ENCODE peak calls at places on chromosomes 16 and 17, in ten cellular contexts. T is fibroblast of the aortic adventitia; A is stimulated activated CD8-positive, alpha-beta memory T cell treated with anti-CD3 and anti-CD28 coated beads, Interleukin-15, amount 100 ng/mL, for 1 hour; C is fibroblast of mammary gland; G is HFFc6; B is ELR; J is GM23338; U is NCI-H1092 treated with DMSO at 0.1 percent for 48 hours; R is nucleus accumbens; D is effector CD8-positive, alpha-beta T cell. Q is an unnamed sample.
A peak's percentile ranks its signal among the peaks of the same experiment; 100 is the strongest.

GRCh38 chr17:66779186-66779585 is 55.7 kb upstream of the CACNG5 start:
- DNase-seq in G (no peak), U (peak; percentile 11), A (no peak), J (no peak), T (no peak), R (no peak), C (no peak), D (no peak), B (no peak), Q (no peak)

GRCh38 chr17:78933959-78934568 is 8.9 kb upstream of the TIMP2 start:
- DNase-seq in B (peak; percentile 96), D (no peak), J (peak; percentile 65), A (no peak), T (peak; percentile 99), G (peak; percentile 98), U (peak; percentile 78), R (peak; percentile 83), C (peak; percentile 99), Q (no peak)

GRCh38 chr16:71303938-71304337 is 14.7 kb upstream of the CMTR2 start:
- DNase-seq in J (no peak), U (no peak), G (no peak), D (no peak), R (no peak), C (no peak), B (peak; percentile 67), A (no peak), T (no peak), Q (no peak)

GRCh38 chr16:1979271-1980025 is 1.8 kb downstream of the NOXO1 start:
- DNase-seq in T (no peak), A (no peak), R (no peak), D (no peak), U (no peak), C (peak; percentile 15), B (no peak), J (peak; percentile 78), G (no peak), Q (no peak)

GRCh38 chr16:12024429-12024828 is 47.9 kb downstream of the SNX29 start:
- DNase-seq in J (no peak), G (no peak), R (no peak), T (no peak), B (no peak), A (no peak), C (no peak), U (no peak), D (no peak), Q (no peak)

GRCh38 chr17:19900809-19901208 is 33.1 kb upstream of the ULK2 start:
- DNase-seq in A (no peak), J (no peak), U (no peak), G (no peak), T (no peak), B (peak; percentile 22), R (no peak), C (no peak), D (no peak), Q (no peak)

GRCh38 chr17:31541559-31541958 is 150.1 kb downstream of the RAB11FIP4 start:
- DNase-seq in J (peak; percentile 45), D (no peak), A (no peak), T (no peak), B (peak; percentile 34), U (no peak), C (no peak), G (no peak), R (no peak), Q (no peak)

GRCh38 chr16:65125322-65125721 is 3.5 kb upstream of the CDH11 start:
- DNase-seq in D (no peak), U (no peak), A (no peak), G (no peak), C (no peak), B (no peak), J (no peak), T (peak; percentile 66), R (no peak), Q (no peak)

GRCh38 chr17:47204722-47205418 is 4.3 kb upstream of the MYL4 start:
- DNase-seq in C (peak; percentile 75), G (peak; percentile 47), A (no peak), D (no peak), B (peak; percentile 42), U (no peak), T (peak; percentile 49), J (no peak), R (peak; percentile 19), Q (no peak)

GRCh38 chr17:77320046-77320445 is 179.3 kb downstream of the SEC14L1 start:
- DNase-seq in A (no peak), D (no peak), J (no peak), R (no peak), U (no peak), C (peak; percentile 90), G (peak; percentile 50), B (peak; percentile 62), T (peak; percentile 85), Q (no peak)

GRCh38 chr17:72691601-72692000 is 400.9 kb downstream of the SLC39A11 start:
- DNase-seq in C (peak; percentile 97), A (no peak), G (peak; percentile 73), R (no peak), T (peak; percentile 77), J (no peak), U (no peak), B (peak; percentile 88), D (no peak), Q (no peak)

GRCh38 chr17:6505425-6506142 is 50.8 kb downstream of the PITPNM3 start:
- DNase-seq in T (peak; percentile 59), B (no peak), D (no peak), U (no peak), R (no peak), G (peak; percentile 26), C (peak; percentile 18), A (no peak), J (no peak), Q (no peak)

GRCh38 chr17:48149174-48150106 is 41.9 kb downstream of the SNX11 start:
- DNase-seq in C (no peak), B (no peak), D (no peak), G (no peak), J (peak; percentile 85), R (no peak), U (peak; percentile 98), T (no peak), A (no peak), Q (no peak)

GRCh38 chr17:48100160-48100559 is 1.1 kb downstream of the CBX1 start:
- DNase-seq in G (peak; percentile 53), T (peak; percentile 58), C (peak; percentile 50), R (no peak), B (peak; percentile 48), D (no peak), J (no peak), A (no peak), U (no peak), Q (no peak)

Q was measured in central memory CD8-positive, alpha-beta T cell.